ENCODE peak calls at places on chromosomes 13 and 19, in five cellular contexts. J is sciatic nerve, Z is T follicular helper cell, R is brain microvascular endothelial cell, M is OCI-LY7. L is an unnamed sample.

GRCh38 chr13:89287381-89287780 is 1616.2 kb downstream of the SLITRK5 start:
- DNase-seq in R (no peak), M (no peak), J (no peak), Z (no peak), L (no peak)

GRCh38 chr19:56138069-56138468 is 3.0 kb upstream of the ZNF444 start:
- DNase-seq in J (no peak), R (no peak), Z (no peak), M (no peak), L (no peak)

GRCh38 chr13:112859817-112860190 is 109.2 kb upstream of the MCF2L start:
- DNase-seq in R (peak), Z (no peak), M (peak), J (no peak), L (no peak)

GRCh38 chr19:751501-752341 is 809 bp downstream of the MISP start:
- DNase-seq in J (no peak), Z (no peak), R (peak), M (no peak), L (peak)

GRCh38 chr19:3358919-3359849 is 7.2 kb upstream of the NFIC start:
- DNase-seq in R (no peak), J (peak), M (peak), Z (peak), L (no peak)

GRCh38 chr13:99605417-99606321 is 104.4 kb downstream of the TM9SF2 start:
- DNase-seq in R (no peak), J (no peak), M (peak), Z (peak), L (no peak)

GRCh38 chr13:68749801-68750200 is 1357.8 kb upstream of the ATXN8OS start:
- DNase-seq in J (no peak), M (no peak), Z (no peak), R (no peak), L (no peak)

GRCh38 chr19:2634228-2634951 is 68.1 kb downstream of the GNG7 start:
- DNase-seq in R (no peak), Z (no peak), M (no peak), J (no peak), L (no peak)

GRCh38 chr13:107956889-107957288 is 258.4 kb downstream of the LIG4 start:
- DNase-seq in R (no peak), J (no peak), Z (no peak), M (no peak), L (no peak)

GRCh38 chr13:71962126-71962525 is 95.1 kb upstream of the DACH1 start:
- DNase-seq in M (no peak), J (no peak), R (no peak), Z (no peak), L (no peak)

GRCh38 chr19:750640-751423 is at the start of gene MISP:
- DNase-seq in J (no peak), Z (no peak), R (no peak), M (no peak), L (no peak)

GRCh38 chr13:92175330-92175729 is 776.9 kb downstream of the GPC5 start:
- DNase-seq in R (peak), Z (no peak), J (no peak), M (peak), L (no peak)

GRCh38 chr13:23687614-23688013 is 117.4 kb downstream of the TNFRSF19 start:
- DNase-seq in R (no peak), Z (no peak), M (no peak), J (no peak), L (no peak)

GRCh38 chr19:3880471-3881271 is at the start of gene ATCAY:
- DNase-seq in R (no peak), J (no peak), Z (no peak), M (no peak), L (no peak)

GRCh38 chr13:20340759-20341161 is 108.6 kb upstream of the GJB6 start:
- DNase-seq in J (no peak), M (no peak), Z (no peak), R (no peak), L (no peak)

GRCh38 chr19:54470991-54471782 is 1.9 kb downstream of the CDC42EP5 start:
- DNase-seq in M (no peak), J (peak), R (no peak), Z (no peak), L (no peak)

GRCh38 chr19:13693933-13694332 is 70.4 kb upstream of the MRI1 start:
- DNase-seq in R (no peak), J (no peak), M (no peak), Z (no peak), L (no peak)

GRCh38 chr13:32650705-32651311 is 64.6 kb downstream of the PDS5B start:
- DNase-seq in R (peak), J (no peak), M (peak), Z (peak), L (peak)

GRCh38 chr19:53076984-53077383 is 26.2 kb downstream of the ZNF160 start:
- DNase-seq in M (peak), J (no peak), Z (no peak), R (peak), L (no peak)

GRCh38 chr13:88068975-88069374 is 397.8 kb downstream of the SLITRK5 start:
- DNase-seq in Z (no peak), M (peak), J (no peak), R (no peak), L (no peak)

GRCh38 chr19:17379221-17379631 is 2.1 kb upstream of the PLVAP start:
- DNase-seq in Z (no peak), J (no peak), M (no peak), R (no peak), L (no peak)

GRCh38 chr19:55907746-55908145 is 24.4 kb downstream of the NLRP13 start:
- DNase-seq in Z (no peak), R (no peak), M (no peak), J (no peak), L (no peak)

GRCh38 chr19:33435706-33436359 is 62.3 kb downstream of the CEBPG start:
- DNase-seq in R (no peak), M (no peak), Z (no peak), J (no peak), L (no peak)

GRCh38 chr13:105510363-105510762 is 1025.1 kb downstream of the EFNB2 start:
- DNase-seq in R (no peak), Z (no peak), M (no peak), J (no peak), L (no peak)